ENCODE peak calls at places on chromosomes 16 and 17, in nine cellular contexts. One of them, this sample, is unnamed.

GRCh38 chr16:1167276-1168107 is 14.6 kb downstream of the CACNA1H start:
- DNase-seq in heart left ventricle: no peak
- DNase-seq in LoVo: no peak
- DNase-seq in EL: no peak
- DNase-seq in NCI-H1092 treated with DMSO at 0.1 percent for 48 hours: peak; percentile 74
- DNase-seq in RWPE1: no peak
- DNase-seq in right lobe of liver: no peak
- DNase-seq in lung microvascular endothelial cell: no peak
- DNase-seq in stimulated activated CD8-positive, alpha-beta memory T cell treated with anti-CD3 and anti-CD28 coated beads, Interleukin-7, amount 100 ng/mL, for 1 hour: no peak
- DNase-seq in this sample: no peak

GRCh38 chr16:54687043-54687655 is 243.5 kb upstream of the IRX5 start:
- DNase-seq in heart left ventricle: no peak
- DNase-seq in LoVo: no peak
- DNase-seq in EL: no peak
- DNase-seq in NCI-H1092 treated with DMSO at 0.1 percent for 48 hours: no peak
- DNase-seq in RWPE1: no peak
- DNase-seq in right lobe of liver: no peak
- DNase-seq in lung microvascular endothelial cell: no peak
- DNase-seq in stimulated activated CD8-positive, alpha-beta memory T cell treated with anti-CD3 and anti-CD28 coated beads, Interleukin-7, amount 100 ng/mL, for 1 hour: no peak
- DNase-seq in this sample: no peak

GRCh38 chr16:89805136-89805905 is 11.1 kb downstream of the FANCA start:
- DNase-seq in heart left ventricle: no peak
- DNase-seq in LoVo: no peak
- DNase-seq in EL: peak; percentile 75
- DNase-seq in NCI-H1092 treated with DMSO at 0.1 percent for 48 hours: no peak
- DNase-seq in RWPE1: no peak
- DNase-seq in right lobe of liver: no peak
- DNase-seq in lung microvascular endothelial cell: no peak
- DNase-seq in stimulated activated CD8-positive, alpha-beta memory T cell treated with anti-CD3 and anti-CD28 coated beads, Interleukin-7, amount 100 ng/mL, for 1 hour: no peak
- DNase-seq in this sample: no peak

GRCh38 chr17:39244016-39244599 is 18.4 kb upstream of the STAC2 start:
- DNase-seq in heart left ventricle: no peak
- DNase-seq in LoVo: no peak
- DNase-seq in EL: no peak
- DNase-seq in NCI-H1092 treated with DMSO at 0.1 percent for 48 hours: no peak
- DNase-seq in RWPE1: no peak
- DNase-seq in right lobe of liver: no peak
- DNase-seq in lung microvascular endothelial cell: no peak
- DNase-seq in stimulated activated CD8-positive, alpha-beta memory T cell treated with anti-CD3 and anti-CD28 coated beads, Interleukin-7, amount 100 ng/mL, for 1 hour: no peak
- DNase-seq in this sample: no peak

GRCh38 chr17:80738020-80738380 is 193.4 kb downstream of the RPTOR start:
- DNase-seq in heart left ventricle: no peak
- DNase-seq in LoVo: no peak
- DNase-seq in EL: no peak
- DNase-seq in NCI-H1092 treated with DMSO at 0.1 percent for 48 hours: no peak
- DNase-seq in RWPE1: no peak
- DNase-seq in right lobe of liver: no peak
- DNase-seq in lung microvascular endothelial cell: no peak
- DNase-seq in stimulated activated CD8-positive, alpha-beta memory T cell treated with anti-CD3 and anti-CD28 coated beads, Interleukin-7, amount 100 ng/mL, for 1 hour: no peak
- DNase-seq in this sample: no peak

GRCh38 chr16:4768549-4769305 is 1.8 kb upstream of the ZNF500 start:
- DNase-seq in heart left ventricle: peak; percentile 98
- DNase-seq in LoVo: peak; percentile 96
- DNase-seq in EL: peak; percentile 95
- DNase-seq in NCI-H1092 treated with DMSO at 0.1 percent for 48 hours: peak; percentile 96
- DNase-seq in RWPE1: peak; percentile 97
- DNase-seq in right lobe of liver: peak; percentile 98
- DNase-seq in lung microvascular endothelial cell: peak; percentile 94
- DNase-seq in stimulated activated CD8-positive, alpha-beta memory T cell treated with anti-CD3 and anti-CD28 coated beads, Interleukin-7, amount 100 ng/mL, for 1 hour: peak; percentile 64
- DNase-seq in this sample: peak; percentile 97

GRCh38 chr16:89473791-89474414 is 16.5 kb downstream of the ANKRD11 start:
- DNase-seq in heart left ventricle: no peak
- DNase-seq in LoVo: no peak
- DNase-seq in EL: peak; percentile 54
- DNase-seq in NCI-H1092 treated with DMSO at 0.1 percent for 48 hours: no peak
- DNase-seq in RWPE1: no peak
- DNase-seq in right lobe of liver: no peak
- DNase-seq in lung microvascular endothelial cell: no peak
- DNase-seq in stimulated activated CD8-positive, alpha-beta memory T cell treated with anti-CD3 and anti-CD28 coated beads, Interleukin-7, amount 100 ng/mL, for 1 hour: no peak
- DNase-seq in this sample: no peak

GRCh38 chr17:17570207-17570797 is 21.2 kb downstream of the PEMT start:
- DNase-seq in heart left ventricle: peak; percentile 56
- DNase-seq in LoVo: peak; percentile 22
- DNase-seq in EL: peak; percentile 31
- DNase-seq in NCI-H1092 treated with DMSO at 0.1 percent for 48 hours: peak; percentile 47
- DNase-seq in RWPE1: no peak
- DNase-seq in right lobe of liver: peak; percentile 71
- DNase-seq in lung microvascular endothelial cell: peak; percentile 80
- DNase-seq in stimulated activated CD8-positive, alpha-beta memory T cell treated with anti-CD3 and anti-CD28 coated beads, Interleukin-7, amount 100 ng/mL, for 1 hour: no peak
- DNase-seq in this sample: peak; percentile 57

This sample was measured in adrenal gland.